ENCODE peak calls at places on chromosomes 16 and 17, in eight cellular contexts. E is upper lobe of right lung; F is Karpas-422; L is activated T-cell treated with anti-CD3 and anti-CD28 coated beads for 24 hours; N is T-helper 1 cell; A is stimulated activated CD4-positive, alpha-beta T cell treated with anti-CD3 and anti-CD28 coated beads, Interleukin-4, amount 100 ng/mL, for 24 hours; P is mammary epithelial cell; O is mucosa of descending colon. B is an unnamed sample.

GRCh38 chr16:23952128-23953041 is 116.6 kb downstream of the PRKCB start:
- DNase-seq in F (no peak), P (no peak), A (peak), N (no peak), E (no peak), L (no peak), O (peak), B (no peak)

GRCh38 chr16:2535644-2536021 is 2.2 kb upstream of the PDPK1 start:
- DNase-seq in O (peak), A (no peak), E (peak), N (no peak), L (no peak), P (no peak), F (no peak), B (no peak)

GRCh38 chr16:81752876-81753227 is 26.2 kb upstream of the PLCG2 start:
- DNase-seq in E (no peak), F (no peak), A (no peak), P (no peak), N (no peak), L (no peak), O (no peak), B (no peak)

GRCh38 chr17:44360826-44361225 is 2.8 kb downstream of the FAM171A2 start:
- DNase-seq in A (no peak), F (no peak), E (no peak), P (no peak), O (no peak), N (no peak), L (no peak), B (peak)

GRCh38 chr16:23058576-23058975 is 90.7 kb downstream of the USP31 start:
- DNase-seq in N (no peak), F (no peak), O (no peak), P (no peak), E (no peak), L (no peak), A (no peak), B (no peak)

GRCh38 chr17:75845058-75845711 is 981 bp upstream of the UNC13D start:
- DNase-seq in E (peak), L (peak), N (peak), A (peak), O (peak), P (peak), F (peak), B (peak)

GRCh38 chr17:73003487-73003886 is 89.0 kb downstream of the SLC39A11 start:
- DNase-seq in L (no peak), A (no peak), O (no peak), P (peak), F (no peak), N (no peak), E (no peak), B (no peak)

GRCh38 chr16:65315004-65315398 is 193.1 kb upstream of the CDH11 start:
- DNase-seq in A (no peak), P (no peak), O (peak), N (no peak), E (no peak), F (no peak), L (no peak), B (no peak)

GRCh38 chr17:77706938-77707337 is 251.6 kb upstream of the TNRC6C start:
- DNase-seq in F (no peak), A (no peak), L (no peak), E (no peak), P (no peak), N (no peak), O (no peak), B (no peak)

GRCh38 chr16:57371494-57372371 is 557 bp upstream of the CX3CL1 start:
- DNase-seq in A (no peak), P (no peak), N (no peak), F (no peak), O (no peak), E (no peak), L (no peak), B (peak)

GRCh38 chr17:29682054-29682453 is 59.3 kb upstream of the CORO6 start:
- DNase-seq in P (no peak), E (no peak), O (no peak), A (no peak), F (peak), L (no peak), N (no peak), B (no peak)

B was measured in kidney.